ENCODE peak calls at places on chromosome 9, in six cellular contexts. P is keratinocyte, O is endothelial cell of umbilical vein, Q is K562, A is MM.1S, S is fibroblast of lung. I is an unnamed sample.

GRCh38 chr9:86052556-86053468 is 46.5 kb downstream of the GOLM1 start:
- DNase-seq in P (no peak), O (no peak), Q (no peak), A (no peak), S (no peak), I (no peak)

GRCh38 chr9:134061688-134062371 is 6.0 kb downstream of the BRD3 start:
- DNase-seq in P (no peak), O (no peak), Q (no peak), A (no peak), S (no peak), I (peak)

GRCh38 chr9:99635032-99635431 is 186.7 kb upstream of the NR4A3 start:
- DNase-seq in P (no peak), O (no peak), Q (no peak), A (no peak), S (peak), I (no peak)

GRCh38 chr9:19049872-19050636 is 827 bp downstream of the RRAGA start:
- DNase-seq in P (no peak), O (peak), Q (peak), A (no peak), S (peak), I (peak)

GRCh38 chr9:84140535-84141101 is 160.0 kb downstream of the RMI1 start:
- DNase-seq in P (no peak), O (no peak), Q (no peak), A (no peak), S (peak), I (peak)

GRCh38 chr9:128911529-128912035 is 9.2 kb upstream of the PHYHD1 start:
- DNase-seq in P (peak), O (peak), Q (no peak), A (no peak), S (peak), I (no peak)

GRCh38 chr9:134192951-134193731 is 28.8 kb upstream of the RNU6ATAC start:
- DNase-seq in P (no peak), O (no peak), Q (no peak), A (no peak), S (no peak), I (no peak)

GRCh38 chr9:92138157-92138959 is 23.1 kb upstream of the SPTLC1 start:
- DNase-seq in P (no peak), O (peak), Q (peak), A (peak), S (peak), I (peak)

GRCh38 chr9:28073278-28073677 is 500.0 kb upstream of the C9orf72 start:
- DNase-seq in P (no peak), O (peak), Q (no peak), A (peak), S (peak), I (peak)

GRCh38 chr9:38412751-38413150 is 11.5 kb downstream of the IGFBPL1 start:
- DNase-seq in P (no peak), O (no peak), Q (no peak), A (no peak), S (no peak), I (no peak)

GRCh38 chr9:117796681-117797080 is 92.5 kb downstream of the TLR4 start:
- DNase-seq in P (no peak), O (no peak), Q (no peak), A (no peak), S (no peak), I (no peak)

GRCh38 chr9:38432922-38433510 is 8.8 kb upstream of the IGFBPL1 start:
- DNase-seq in P (no peak), O (peak), Q (no peak), A (peak), S (peak), I (peak)

GRCh38 chr9:134960701-134961181 is 43.0 kb upstream of the FCN1 start:
- DNase-seq in P (no peak), O (no peak), Q (no peak), A (no peak), S (no peak), I (no peak)

GRCh38 chr9:33233659-33234335 is 6.2 kb upstream of the SPINK4 start:
- DNase-seq in P (peak), O (peak), Q (no peak), A (peak), S (peak), I (peak)

DNA sequence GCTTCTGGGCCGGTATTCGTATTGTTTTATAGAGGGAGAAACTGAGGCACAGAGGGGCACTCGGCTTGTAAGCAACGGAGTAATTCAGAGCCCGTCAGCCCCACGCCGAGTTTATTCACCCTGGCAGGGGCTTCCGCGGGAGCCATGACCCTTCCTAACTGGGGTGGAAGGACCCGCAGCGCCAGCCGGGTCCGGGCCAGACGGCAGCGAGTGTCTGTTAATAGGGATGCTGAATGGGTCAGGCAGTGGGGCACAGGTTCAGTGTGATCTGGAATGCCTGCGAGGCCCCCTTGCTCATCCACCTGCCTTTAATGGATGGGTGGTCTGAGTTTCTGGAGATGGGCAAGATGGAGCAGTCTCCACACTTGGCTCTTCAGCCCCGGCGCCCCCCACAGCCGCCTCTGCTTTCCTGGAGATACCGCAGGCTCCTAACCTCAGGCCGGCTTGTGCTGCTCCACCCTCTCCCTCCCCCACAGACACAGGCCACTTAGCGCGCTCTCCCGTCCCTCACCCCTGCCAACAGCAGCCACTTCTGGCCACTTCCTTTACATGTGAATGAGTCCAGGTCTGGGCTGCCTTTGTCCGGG is 147.0 kb downstream of the ERCC6L2 start:
- DNase-seq in P (no peak), O (no peak), Q (peak), A (no peak), S (no peak), I (no peak)
- TF ChIP-seq EZH2 in P (no peak), O (peak), Q (no peak), A (no peak), S (peak), I (peak)

GRCh38 chr9:110131499-110131898 is 76.5 kb downstream of the C9orf152 start:
- DNase-seq in P (no peak), O (no peak), Q (no peak), A (no peak), S (no peak), I (no peak)

GRCh38 chr9:110133059-110133458 is 74.9 kb downstream of the C9orf152 start:
- DNase-seq in P (no peak), O (peak), Q (no peak), A (no peak), S (no peak), I (no peak)

GRCh38 chr9:110135858-110136257 is 72.1 kb downstream of the C9orf152 start:
- DNase-seq in P (no peak), O (no peak), Q (no peak), A (no peak), S (no peak), I (no peak)

GRCh38 chr9:110130791-110131416 is 77.1 kb downstream of the C9orf152 start:
- DNase-seq in P (no peak), O (no peak), Q (no peak), A (no peak), S (no peak), I (no peak)

DNA sequence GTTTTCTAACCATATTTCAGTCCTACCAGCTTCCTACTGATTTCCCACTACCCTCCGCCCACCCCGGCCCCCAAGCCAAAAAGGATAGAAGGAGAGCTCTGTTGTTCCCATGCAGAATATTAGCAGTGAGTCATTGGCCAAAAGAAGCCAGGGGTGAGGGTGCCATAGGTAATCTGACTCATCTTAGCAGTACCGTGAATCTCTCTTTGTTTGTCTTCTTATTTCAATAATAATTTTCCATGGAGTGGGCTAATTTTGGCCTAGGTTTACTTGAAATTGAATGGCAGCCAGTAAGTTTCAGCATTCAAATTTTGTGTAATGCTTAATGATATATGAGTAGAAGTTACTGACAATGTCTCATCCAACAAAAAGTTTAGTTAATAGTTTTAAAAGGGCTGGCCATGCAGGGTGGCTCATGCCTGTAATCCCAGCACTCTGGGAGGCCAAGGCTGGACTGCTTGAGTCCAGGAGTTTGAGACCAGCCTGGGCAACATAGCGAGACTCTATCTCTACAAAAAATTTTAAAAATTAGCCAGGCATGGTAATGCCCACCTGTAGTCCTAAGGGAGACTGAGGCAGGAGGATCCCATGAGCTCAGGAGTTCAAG is 74.2 kb downstream of the C9orf152 start:
- DNase-seq in P (no peak), O (no peak), Q (no peak), A (no peak), S (peak), I (no peak)
- H3K4me3 ChIP-seq in P (no peak), O (no peak), Q (no peak), A (no peak), S (no peak), I (no peak)

GRCh38 chr9:21967169-21967568 is 27.0 kb downstream of the CDKN2A start:
- DNase-seq in P (no peak), O (no peak), Q (no peak), A (no peak), S (no peak), I (no peak)
- TF ChIP-seq EZH2 in P (no peak), O (peak), Q (no peak), A (no peak), S (no peak), I (peak)

GRCh38 chr9:114503009-114503408 is 2.3 kb downstream of the WHRN start:
- DNase-seq in P (no peak), O (no peak), Q (no peak), A (peak), S (no peak), I (no peak)

GRCh38 chr9:114504341-114505186 is 709 bp downstream of the WHRN start:
- DNase-seq in P (no peak), O (peak), Q (peak), A (peak), S (peak), I (peak)

GRCh38 chr9:114501786-114502682 is 3.2 kb downstream of the WHRN start:
- DNase-seq in P (no peak), O (no peak), Q (peak), A (peak), S (peak), I (peak)

GRCh38 chr9:114505187-114506081 is at the start of gene WHRN:
- DNase-seq in P (no peak), O (peak), Q (peak), A (peak), S (peak), I (peak)

GRCh38 chr9:114503522-114504340 is 1.5 kb downstream of the WHRN start:
- DNase-seq in P (no peak), O (no peak), Q (no peak), A (peak), S (no peak), I (no peak)
- H3K4me3 ChIP-seq in P (peak), O (no peak), Q (peak), A (peak), S (no peak), I (peak)

GRCh38 chr9:93954436-93955355 is at the start of gene BARX1:
- DNase-seq in P (no peak), O (no peak), Q (no peak), A (no peak), S (no peak), I (no peak)
- TF ChIP-seq EZH2 in P (peak), O (peak), Q (no peak), A (no peak), S (peak), I (peak)